ENCODE peak calls at places on chromosomes 11 and 22, in seven cellular contexts. D is activated CD4-positive, CD25-positive, alpha-beta regulatory T cell; Y is stimulated activated CD4-positive, alpha-beta T cell treated with anti-CD3 and anti-CD28 coated beads, Interleukin-1b, Interleukin-23, amount 100 ng/mL, for 1 hour; L is posterior cingulate gyrus; K is colonic mucosa; Z is left cardiac atrium; V is EL. P is an unnamed sample.
A peak's percentile ranks its signal among the peaks of the same experiment; 100 is the strongest.

GRCh38 chr11:29006668-29007067 is 898.5 kb downstream of the METTL15 start:
- DNase-seq in K (no peak), Y (no peak), L (no peak), V (no peak), Z (no peak), D (no peak), P (no peak)

GRCh38 chr11:75051043-75051442 is 45.6 kb downstream of the OR2AT4 start:
- DNase-seq in L (no peak), Y (no peak), K (no peak), V (no peak), Z (no peak), D (no peak), P (no peak)

GRCh38 chr22:24305260-24305692 is 34.6 kb downstream of the SPECC1L start:
- DNase-seq in Y (no peak), K (no peak), Z (no peak), L (no peak), V (no peak), D (no peak), P (no peak)

GRCh38 chr22:30813936-30814335 is 119.3 kb downstream of the OSBP2 start:
- DNase-seq in K (no peak), Z (no peak), L (no peak), Y (no peak), V (no peak), D (no peak), P (no peak)

GRCh38 chr22:19759459-19759993 is 1.1 kb upstream of the TBX1 start:
- DNase-seq in V (no peak), K (no peak), Z (no peak), Y (no peak), D (no peak), L (no peak), P (no peak)

GRCh38 chr11:128621491-128622136 is 34.3 kb upstream of the ETS1 start:
- DNase-seq in Z (no peak), K (no peak), L (no peak), D (no peak), Y (no peak), V (peak; percentile 95), P (peak; percentile 97)

GRCh38 chr11:76219243-76219642 is 12.9 kb upstream of the WNT11 start:
- DNase-seq in L (no peak), Y (no peak), V (no peak), D (no peak), K (no peak), Z (no peak), P (no peak)

GRCh38 chr11:76278526-76278925 is 72.2 kb upstream of the WNT11 start:
- DNase-seq in L (no peak), D (no peak), Z (no peak), V (no peak), Y (no peak), K (no peak), P (no peak)

GRCh38 chr11:76391811-76392475 is 10.8 kb downstream of the GVQW3 start:
- DNase-seq in Z (no peak), D (no peak), K (no peak), V (no peak), L (no peak), Y (no peak), P (no peak)

GRCh38 chr11:63635762-63636465 is 21.7 kb upstream of the PLAAT3 start:
- DNase-seq in Y (peak; percentile 27), V (peak; percentile 60), D (peak; percentile 14), L (peak; percentile 87), K (peak; percentile 66), Z (peak; percentile 45), P (peak; percentile 43)

GRCh38 chr11:61947486-61948210 is 2.5 kb upstream of the BEST1 start:
- DNase-seq in Z (peak; percentile 92), D (peak; percentile 37), L (peak; percentile 93), K (peak; percentile 86), V (peak; percentile 84), Y (peak; percentile 23), P (peak; percentile 81)

GRCh38 chr11:72930011-72930410 is 115.8 kb downstream of the ATG16L2 start:
- DNase-seq in V (no peak), L (no peak), Z (no peak), D (no peak), Y (no peak), K (no peak), P (no peak)

GRCh38 chr11:96748639-96749370 is 359.0 kb downstream of the JRKL start:
- DNase-seq in V (peak; percentile 66), L (no peak), Y (no peak), D (no peak), K (no peak), Z (no peak), P (peak; percentile 79)

GRCh38 chr22:42056757-42057511 is 13.7 kb downstream of the NAGA start:
- DNase-seq in Z (no peak), D (no peak), Y (no peak), V (no peak), L (no peak), K (no peak), P (no peak)

GRCh38 chr11:113730887-113731726 is 25.0 kb upstream of the TMPRSS5 start:
- DNase-seq in Z (no peak), K (peak; percentile 35), L (no peak), Y (no peak), D (no peak), V (peak; percentile 62), P (peak; percentile 43)

GRCh38 chr22:48378673-48379072 is 1449.0 kb downstream of the BRD1 start:
- DNase-seq in L (no peak), V (no peak), D (no peak), Y (no peak), Z (no peak), K (no peak), P (no peak)

GRCh38 chr11:29296680-29297079 is 720.1 kb downstream of the KCNA4 start:
- DNase-seq in L (no peak), D (no peak), V (no peak), Z (no peak), Y (no peak), K (no peak), P (no peak)

GRCh38 chr22:46528121-46528610 is 9.3 kb downstream of the CELSR1 start:
- DNase-seq in L (no peak), D (no peak), K (peak; percentile 54), Y (no peak), Z (no peak), V (peak; percentile 48), P (no peak)

GRCh38 chr22:33240901-33241300 is 182.7 kb upstream of the SYN3 start:
- DNase-seq in L (no peak), D (no peak), Y (no peak), K (no peak), Z (no peak), V (no peak), P (no peak)

GRCh38 chr11:80084614-80085013 is 643.8 kb upstream of the TENM4 start:
- DNase-seq in L (no peak), D (no peak), Y (no peak), V (no peak), Z (no peak), K (no peak), P (no peak)

GRCh38 chr11:95453616-95454118 is 222.7 kb upstream of the SESN3 start:
- DNase-seq in L (peak; percentile 75), K (no peak), D (no peak), Y (no peak), V (no peak), Z (peak; percentile 73), P (peak; percentile 21)

GRCh38 chr11:26947379-26947844 is 46.5 kb upstream of the FIBIN start:
- DNase-seq in D (no peak), L (no peak), V (peak; percentile 98), Y (no peak), K (peak; percentile 35), Z (peak; percentile 38), P (peak; percentile 100)

GRCh38 chr22:23383491-23384450 is 196.3 kb downstream of the IGLL1 start:
- DNase-seq in V (no peak), L (peak; percentile 75), K (no peak), Z (no peak), Y (no peak), D (no peak), P (no peak)

GRCh38 chr22:29782061-29782845 is 15.1 kb downstream of the UQCR10 start:
- DNase-seq in D (no peak), K (peak; percentile 65), Y (no peak), Z (peak; percentile 50), L (peak; percentile 82), V (peak; percentile 40), P (no peak)

GRCh38 chr11:76860539-76861475 is at the start of gene ACER3:
- DNase-seq in K (peak; percentile 93), Z (peak; percentile 95), Y (peak; percentile 44), V (peak; percentile 94), L (peak; percentile 93), D (peak; percentile 64), P (peak; percentile 84)

GRCh38 chr11:72774499-72774898 is 19.3 kb downstream of the STARD10 start:
- DNase-seq in Z (no peak), V (no peak), D (no peak), Y (no peak), L (no peak), K (peak; percentile 20), P (no peak)

GRCh38 chr11:46100670-46101069 is 20.6 kb downstream of the PHF21A start:
- DNase-seq in Y (no peak), V (no peak), L (no peak), Z (no peak), K (no peak), D (no peak), P (no peak)

GRCh38 chr22:30208631-30209603 is 37.6 kb downstream of the LIF start:
- DNase-seq in K (peak; percentile 40), L (no peak), Y (no peak), D (no peak), V (peak; percentile 86), Z (peak; percentile 87), P (peak; percentile 82)

GRCh38 chr11:118437046-118437735 is 899 bp downstream of the KMT2A start:
- DNase-seq in K (peak; percentile 64), L (peak; percentile 75), Y (no peak), V (peak; percentile 64), Z (peak; percentile 47), D (no peak), P (peak; percentile 27)

GRCh38 chr22:39276461-39277134 is 31.8 kb upstream of the PDGFB start:
- DNase-seq in K (no peak), D (no peak), Z (no peak), L (no peak), Y (no peak), V (no peak), P (no peak)

GRCh38 chr11:36467913-36468312 is 42.2 kb downstream of the TRAF6 start:
- DNase-seq in L (no peak), D (no peak), Y (no peak), K (no peak), V (no peak), Z (no peak), P (no peak)

P was measured in HCEC 1CT.